ENCODE peak calls at places on chromosome 9, in seven cellular contexts. R, Q, U, Y, B, I and T are unnamed samples.

GRCh38 chr9:135611142-135611874 is 28.0 kb downstream of the GLT6D1 start:
- DNase-seq in U (no peak), B (no peak), Y (no peak), R (no peak), Q (no peak), I (no peak), T (no peak)

GRCh38 chr9:91316093-91316492 is 45.6 kb downstream of the AUH start:
- DNase-seq in U (no peak), I (no peak), B (no peak), Y (no peak), R (no peak), Q (no peak), T (no peak)

GRCh38 chr9:123609844-123610243 is 253.8 kb downstream of the CRB2 start:
- DNase-seq in Y (no peak), R (no peak), Q (no peak), I (no peak), U (no peak), B (no peak), T (peak; percentile 44)

GRCh38 chr9:87500894-87501656 is 3.4 kb downstream of the DAPK1 start:
- DNase-seq in B (no peak), Q (no peak), Y (no peak), U (no peak), R (no peak), I (no peak), T (no peak)

GRCh38 chr9:13279284-13280162 is at the start of gene MPDZ:
- DNase-seq in B (peak; percentile 88), Y (peak; percentile 77), U (no peak), Q (peak; percentile 89), R (no peak), I (peak; percentile 81), T (peak; percentile 76)

GRCh38 chr9:105828171-105828570 is 133.8 kb downstream of the TMEM38B start:
- DNase-seq in U (no peak), R (no peak), B (no peak), Y (no peak), Q (no peak), I (no peak), T (no peak)

GRCh38 chr9:129100383-129101169 is 10.0 kb downstream of the CRAT start:
- DNase-seq in B (peak; percentile 72), R (no peak), I (no peak), Q (no peak), U (no peak), Y (no peak), T (no peak)

GRCh38 chr9:20529837-20530236 is 92.5 kb downstream of the MLLT3 start:
- DNase-seq in I (no peak), B (no peak), R (no peak), U (no peak), Q (no peak), Y (no peak), T (no peak)

GRCh38 chr9:135244751-135245221 is 157.3 kb downstream of the OLFM1 start:
- DNase-seq in I (no peak), B (no peak), Y (no peak), U (no peak), R (no peak), Q (no peak), T (no peak)

GRCh38 chr9:78311075-78311474 is 14.2 kb downstream of the PSAT1 start:
- DNase-seq in Y (no peak), U (no peak), B (no peak), I (no peak), Q (no peak), R (no peak), T (no peak)

GRCh38 chr9:137614631-137615386 is 4.0 kb upstream of the EHMT1 start:
- DNase-seq in U (no peak), I (no peak), Q (no peak), Y (no peak), B (no peak), R (no peak), T (no peak)

GRCh38 chr9:2622361-2623045 is 916 bp downstream of the VLDLR start:
- DNase-seq in I (peak; percentile 24), U (peak; percentile 39), R (no peak), Y (no peak), B (peak; percentile 75), Q (peak; percentile 59), T (peak; percentile 64)

GRCh38 chr9:105291938-105292337 is 47.5 kb downstream of the SLC44A1 start:
- DNase-seq in I (no peak), R (no peak), B (no peak), Y (no peak), U (no peak), Q (peak; percentile 44), T (no peak)

GRCh38 chr9:110025551-110026170 is 182.3 kb downstream of the C9orf152 start:
- DNase-seq in Q (no peak), Y (no peak), U (no peak), R (no peak), B (no peak), I (no peak), T (no peak)

GRCh38 chr9:134951461-134951860 is 33.7 kb upstream of the FCN1 start:
- DNase-seq in Q (no peak), U (no peak), I (no peak), Y (no peak), R (no peak), B (no peak), T (no peak)

GRCh38 chr9:101383361-101383760 is 1.4 kb downstream of the BAAT start:
- DNase-seq in I (no peak), B (no peak), U (no peak), R (no peak), Y (no peak), Q (no peak), T (no peak)

GRCh38 chr9:134625361-134626140 is 16.1 kb upstream of the COL5A1 start:
- DNase-seq in B (peak; percentile 46), U (no peak), I (peak; percentile 46), R (no peak), Q (no peak), Y (peak; percentile 74), T (peak; percentile 49)

GRCh38 chr9:135920973-135921585 is 13.7 kb upstream of the CAMSAP1 start:
- DNase-seq in Y (no peak), R (no peak), B (no peak), U (no peak), Q (no peak), I (no peak), T (no peak)

GRCh38 chr9:81472701-81473100 is 216.6 kb downstream of the TLE1 start:
- DNase-seq in B (peak; percentile 39), Y (no peak), I (no peak), U (no peak), R (no peak), Q (no peak), T (no peak)

GRCh38 chr9:5326893-5327548 is 12.7 kb downstream of the RLN1 start:
- DNase-seq in R (no peak), I (no peak), Y (no peak), Q (peak; percentile 87), B (peak; percentile 93), U (no peak), T (no peak)

GRCh38 chr9:126464694-126465441 is 138.2 kb downstream of the MVB12B start:
- DNase-seq in Y (no peak), R (no peak), U (no peak), B (no peak), Q (no peak), I (no peak), T (no peak)

GRCh38 chr9:35341585-35341984 is 148.3 kb upstream of the RUSC2 start:
- DNase-seq in R (no peak), U (no peak), B (peak; percentile 68), Q (no peak), Y (peak; percentile 45), I (peak; percentile 94), T (peak; percentile 89)
- H3K4me3 ChIP-seq in R (peak overlapping the region; percentile 39), U (no peak overlapping the region), B (no peak overlapping the region), Q (no peak overlapping the region), Y (no peak overlapping the region), I (no peak overlapping the region), T (peak overlapping the region; percentile 56)

GRCh38 chr9:72458153-72458552 is 63.3 kb upstream of the TMC1 start:
- DNase-seq in Y (no peak), B (no peak), Q (no peak), U (no peak), I (no peak), R (no peak), T (no peak)
- TF ChIP-seq CTCF in Y (no peak), B (no peak), Q (no peak), U (no peak), I (no peak), R (no peak), T (no peak)

GRCh38 chr9:130830199-130830598 is 4.9 kb upstream of the ABL1 start:
- DNase-seq in I (no peak), R (no peak), Y (no peak), B (no peak), U (no peak), Q (no peak), T (no peak)

GRCh38 chr9:130835441-130836298 is 616 bp downstream of the ABL1 start:
- DNase-seq in I (peak; percentile 49), R (no peak), U (peak; percentile 68), Q (peak; percentile 87), Y (peak; percentile 58), B (peak; percentile 87), T (no peak)

GRCh38 chr9:130834371-130835311 is at the start of gene ABL1:
- DNase-seq in Q (peak; percentile 82), Y (peak; percentile 85), R (no peak), I (peak; percentile 88), B (peak; percentile 86), U (peak; percentile 87), T (peak; percentile 89)

GRCh38 chr9:130831077-130831476 is 4.0 kb upstream of the ABL1 start:
- DNase-seq in U (no peak), R (no peak), Y (no peak), B (no peak), I (no peak), Q (no peak), T (no peak)

DNA sequence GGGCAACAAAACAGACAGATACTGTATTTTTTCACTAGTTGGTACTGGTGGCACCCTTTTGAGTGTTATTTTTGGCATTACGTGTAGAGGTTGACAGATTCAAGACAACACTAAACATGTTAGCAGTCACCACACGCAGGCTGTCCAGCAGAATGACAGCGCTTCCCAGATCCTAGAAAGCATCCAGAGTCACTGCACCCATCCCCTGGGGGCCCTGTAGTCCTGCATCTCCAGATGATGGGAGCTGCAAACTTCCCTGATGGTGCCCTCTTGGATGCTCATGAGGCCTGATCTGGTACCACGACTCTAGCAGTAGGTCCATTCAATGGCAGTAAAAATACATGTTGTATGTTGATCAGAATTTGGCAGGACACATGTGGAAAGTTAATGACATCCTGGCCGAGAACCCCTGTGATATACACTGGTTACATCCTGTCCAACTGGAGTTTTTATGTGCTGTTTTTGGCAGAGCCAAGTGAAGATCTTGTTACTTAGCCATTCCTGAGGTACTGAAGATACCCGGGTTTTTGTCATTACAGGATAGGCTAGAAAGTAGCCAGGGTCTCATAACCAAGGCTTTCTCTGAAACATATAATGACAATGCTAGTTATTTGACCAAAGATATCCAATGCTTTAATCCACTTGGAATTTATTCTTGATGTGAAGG is 1.6 kb upstream of the ABL1 start:
- DNase-seq in U (no peak), Q (no peak), R (no peak), B (no peak), I (peak; percentile 51), Y (peak; percentile 78), T (peak; percentile 48)
- H3K4me3 ChIP-seq in U (no peak overlapping the region), Q (no peak overlapping the region), R (peak overlapping the region; percentile 75), B (no peak overlapping the region), I (no peak overlapping the region), Y (no peak overlapping the region), T (no peak overlapping the region)

GRCh38 chr9:38392235-38393127 is at the start of gene ALDH1B1:
- DNase-seq in U (peak; percentile 91), I (peak; percentile 89), B (peak; percentile 96), Q (peak; percentile 95), Y (peak; percentile 80), R (no peak), T (peak; percentile 88)
- TF ChIP-seq CTCF in U (peak; percentile 30), I (no peak), B (peak; percentile 47), Q (peak; percentile 44), Y (peak; percentile 31), R (no peak), T (no peak)